ENCODE peak calls at places on chromosomes 1 and 21, in six cellular contexts. C is heart right ventricle, D is neural progenitor cell, K is GM23248, Q is left ventricle myocardium inferior, O is prostate gland. J is an unnamed sample.
A peak's percentile ranks its signal among the peaks of the same experiment; 100 is the strongest.

GRCh38 chr1:19123837-19124236 is 86.2 kb downstream of the UBR4 start:
- DNase-seq in D (no peak), K (no peak), C (no peak), Q (no peak), O (no peak), J (no peak)

GRCh38 chr1:183267646-183268431 is 81.8 kb downstream of the LAMC2 start:
- DNase-seq in C (no peak), K (peak; percentile 99), D (no peak), O (no peak), Q (no peak), J (no peak)

GRCh38 chr1:40901886-40902633 is 39.9 kb upstream of the CITED4 start:
- DNase-seq in Q (peak; percentile 30), D (no peak), C (peak; percentile 28), K (peak; percentile 85), O (no peak), J (peak; percentile 83)

GRCh38 chr1:190479537-190479936 is 1.9 kb upstream of the BRINP3 start:
- DNase-seq in D (peak; percentile 44), C (no peak), O (no peak), K (no peak), Q (no peak), J (no peak)

GRCh38 chr1:245319161-245319560 is 164.4 kb downstream of the KIF26B start:
- DNase-seq in K (no peak), O (no peak), Q (no peak), D (no peak), C (no peak), J (no peak)

GRCh38 chr1:221793439-221794078 is 51.7 kb upstream of the DUSP10 start:
- DNase-seq in C (no peak), D (no peak), Q (no peak), O (no peak), K (no peak), J (no peak)

GRCh38 chr1:108817016-108817415 is 39.9 kb downstream of the AKNAD1 start:
- DNase-seq in C (no peak), K (peak; percentile 94), D (no peak), O (no peak), Q (no peak), J (no peak)

GRCh38 chr1:44546403-44547053 is 127.8 kb downstream of the TMEM53 start:
- DNase-seq in K (no peak), Q (no peak), D (no peak), C (no peak), O (no peak), J (no peak)

GRCh38 chr1:162206749-162207635 is 137.5 kb downstream of the NOS1AP start:
- DNase-seq in O (peak; percentile 81), D (no peak), K (no peak), Q (no peak), C (no peak), J (no peak)

GRCh38 chr1:178189814-178190213 is 95.9 kb downstream of the RASAL2 start:
- DNase-seq in D (peak; percentile 66), C (no peak), O (no peak), K (peak; percentile 41), Q (no peak), J (no peak)

GRCh38 chr1:172906778-172907592 is 143.8 kb downstream of the TNFSF18 start:
- DNase-seq in C (no peak), K (peak; percentile 92), O (no peak), D (no peak), Q (no peak), J (no peak)

GRCh38 chr1:112706505-112707216 is at the start of gene RHOC:
- DNase-seq in C (peak; percentile 81), O (peak; percentile 66), D (peak; percentile 86), Q (peak; percentile 80), K (peak; percentile 87), J (peak; percentile 82)

GRCh38 chr1:155472491-155472890 is 90.1 kb downstream of the ASH1L start:
- DNase-seq in Q (no peak), K (peak; percentile 8), C (no peak), O (no peak), D (no peak), J (no peak)
- H3K27ac ChIP-seq in Q (no peak overlapping the region), K (no peak overlapping the region), C (no peak overlapping the region), O (no peak overlapping the region), D (no peak overlapping the region), J (no peak overlapping the region)

DNA sequence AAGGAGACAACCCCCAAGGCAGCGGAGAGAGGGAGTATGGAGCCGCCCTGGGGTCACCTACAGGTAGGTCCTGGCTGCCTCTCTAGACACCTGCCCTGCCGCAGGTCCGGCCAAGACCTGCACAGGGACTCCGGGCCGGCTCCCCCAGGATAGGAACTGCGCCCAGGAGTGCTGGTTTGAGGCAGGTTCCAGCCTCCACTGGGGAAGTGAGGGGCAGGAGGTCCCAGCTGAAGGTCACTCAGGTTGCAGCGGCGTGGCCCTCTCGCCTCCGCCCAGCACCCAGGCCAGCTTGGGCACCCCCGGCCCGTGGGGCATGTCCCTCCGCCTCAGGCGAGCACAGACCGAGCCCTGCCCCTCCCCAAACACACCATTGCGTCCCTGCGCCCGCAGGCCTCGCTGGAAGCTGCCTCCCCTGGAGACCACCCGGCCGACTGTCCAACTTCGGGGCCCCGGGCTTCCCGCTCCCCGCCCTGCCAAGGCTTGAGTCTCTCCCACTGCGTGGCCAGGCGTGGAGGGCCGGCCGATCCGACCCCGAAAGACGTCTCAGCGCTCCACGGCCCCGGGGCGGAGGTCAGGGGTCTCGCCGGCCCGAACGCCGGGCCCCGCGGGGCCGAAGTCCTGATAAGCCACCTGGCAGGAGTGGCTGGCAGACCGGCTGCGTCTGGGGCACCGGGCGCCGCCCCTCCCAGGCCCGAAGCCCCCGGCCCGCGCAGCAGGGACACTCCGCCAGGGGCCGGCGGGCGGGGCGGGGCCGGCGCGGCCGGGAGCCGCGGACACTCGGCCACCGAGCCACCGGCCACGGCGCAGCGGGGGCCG is 1.4 kb upstream of the SKI start:
- DNase-seq in O (no peak), Q (no peak), C (no peak), K (peak; percentile 43), D (no peak), J (no peak)
- H3K4me3 ChIP-seq in O (peak overlapping the region; percentile 76), Q (peak overlapping the region; percentile 84), C (peak overlapping the region; percentile 84), K (peak overlapping the region; percentile 80), D (peak overlapping the region; percentile 89), J (peak overlapping the region; percentile 90)

GRCh38 chr1:68199603-68200002 is 32.7 kb downstream of the WLS start:
- DNase-seq in C (no peak), D (no peak), K (no peak), Q (no peak), O (no peak), J (no peak)
- H3K4me1 ChIP-seq in C (peaks cover 52% of the 10 kb centered on the region), D (peaks cover 43% of the 10 kb centered on the region), K (peaks cover 57% of the 10 kb centered on the region), Q (peaks cover 82% of the 10 kb centered on the region), O (peaks cover 3% of the 10 kb centered on the region), J (no peaks in the 10 kb centered on the region)

GRCh38 chr21:35342440-35342839 is 293.3 kb upstream of the RUNX1 start:
- DNase-seq in O (no peak), K (no peak), D (no peak), C (no peak), Q (no peak), J (no peak)
- H3K27ac ChIP-seq in O (no peak overlapping the region), K (no peak overlapping the region), D (no peak overlapping the region), C (no peak overlapping the region), Q (no peak overlapping the region), J (no peak overlapping the region)